ENCODE peak calls at places on chromosomes 4 and X, in five cellular contexts. K, B, M, O and R are unnamed samples.

GRCh38 chrX:276588-277171 is 4.5 kb upstream of the PLCXD1 start:
- DNase-seq in M (no peak), K (peak; percentile 80), B (peak; percentile 38), O (no peak), R (peak; percentile 65)

GRCh38 chrX:16278927-16279326 is 111.6 kb downstream of the MAGEB17 start:
- DNase-seq in B (no peak), O (no peak), K (no peak), M (peak; percentile 58), R (no peak)

GRCh38 chr4:6779667-6780565 is 2.6 kb upstream of the KIAA0232 start:
- DNase-seq in M (peak; percentile 48), K (peak; percentile 58), O (peak; percentile 29), B (no peak), R (no peak)

GRCh38 chr4:145177511-145177905 is 2.9 kb downstream of the OTUD4 start:
- DNase-seq in O (no peak), M (peak; percentile 60), B (peak; percentile 25), K (peak; percentile 67), R (peak; percentile 13)

GRCh38 chr4:54187148-54187547 is 41.9 kb upstream of the PDGFRA start:
- DNase-seq in K (no peak), O (no peak), M (no peak), B (no peak), R (no peak)

GRCh38 chrX:136260801-136261200 is 9.6 kb upstream of the MAP7D3 start:
- DNase-seq in K (peak; percentile 72), M (no peak), B (peak; percentile 69), O (no peak), R (peak; percentile 87)

GRCh38 chr4:173990879-173991231 is 292.6 kb downstream of the FBXO8 start:
- DNase-seq in M (no peak), B (no peak), K (peak; percentile 87), O (no peak), R (no peak)

GRCh38 chr4:93810340-93810992 is 18.1 kb upstream of the ATOH1 start:
- DNase-seq in B (no peak), M (no peak), K (no peak), O (no peak), R (no peak)

GRCh38 chr4:15303052-15303641 is 124.7 kb upstream of the C1QTNF7 start:
- DNase-seq in O (no peak), K (peak; percentile 96), M (no peak), B (peak; percentile 45), R (peak; percentile 82)

GRCh38 chrX:110803506-110803905 is 7.9 kb upstream of the CHRDL1 start:
- DNase-seq in O (no peak), B (peak; percentile 40), K (no peak), M (no peak), R (no peak)

GRCh38 chrX:103629295-103630170 is 758 bp downstream of the TCEAL1 start:
- DNase-seq in K (peak; percentile 76), B (peak; percentile 57), M (peak; percentile 55), O (peak; percentile 51), R (peak; percentile 75)

GRCh38 chr4:142534994-142535393 is 311.1 kb downstream of the INPP4B start:
- DNase-seq in O (no peak), K (peak; percentile 17), B (no peak), M (no peak), R (peak; percentile 91)

GRCh38 chr4:26753642-26754041 is 107.0 kb upstream of the STIM2 start:
- DNase-seq in O (no peak), K (peak; percentile 61), B (peak; percentile 84), M (no peak), R (peak; percentile 32)

GRCh38 chrX:54842638-54843037 is 35.1 kb downstream of the MAGED2 start:
- DNase-seq in M (no peak), O (no peak), K (no peak), B (no peak), R (no peak)

GRCh38 chrX:10001496-10001895 is 34.3 kb downstream of the CLDN34 start:
- DNase-seq in M (no peak), O (no peak), K (no peak), B (peak; percentile 65), R (no peak)

GRCh38 chr4:151356510-151356909 is 31.1 kb upstream of the SH3D19 start:
- DNase-seq in B (peak; percentile 12), K (peak; percentile 40), M (no peak), O (no peak), R (peak; percentile 75)

GRCh38 chr4:57158762-57159161 is 48.6 kb upstream of the IGFBP7 start:
- DNase-seq in O (no peak), B (peak; percentile 36), K (no peak), M (no peak), R (no peak)

GRCh38 chr4:65968873-65969272 is 298.6 kb upstream of the EPHA5 start:
- DNase-seq in M (no peak), K (peak; percentile 32), O (no peak), B (peak; percentile 71), R (no peak)

GRCh38 chr4:4480685-4481393 is 61.0 kb downstream of the STX18 start:
- DNase-seq in K (peak; percentile 37), O (no peak), M (no peak), B (no peak), R (no peak)

GRCh38 chrX:130402211-130402684 is 461 bp downstream of the RBMX2 start:
- DNase-seq in M (no peak), K (no peak), O (no peak), B (no peak), R (no peak)

DNA sequence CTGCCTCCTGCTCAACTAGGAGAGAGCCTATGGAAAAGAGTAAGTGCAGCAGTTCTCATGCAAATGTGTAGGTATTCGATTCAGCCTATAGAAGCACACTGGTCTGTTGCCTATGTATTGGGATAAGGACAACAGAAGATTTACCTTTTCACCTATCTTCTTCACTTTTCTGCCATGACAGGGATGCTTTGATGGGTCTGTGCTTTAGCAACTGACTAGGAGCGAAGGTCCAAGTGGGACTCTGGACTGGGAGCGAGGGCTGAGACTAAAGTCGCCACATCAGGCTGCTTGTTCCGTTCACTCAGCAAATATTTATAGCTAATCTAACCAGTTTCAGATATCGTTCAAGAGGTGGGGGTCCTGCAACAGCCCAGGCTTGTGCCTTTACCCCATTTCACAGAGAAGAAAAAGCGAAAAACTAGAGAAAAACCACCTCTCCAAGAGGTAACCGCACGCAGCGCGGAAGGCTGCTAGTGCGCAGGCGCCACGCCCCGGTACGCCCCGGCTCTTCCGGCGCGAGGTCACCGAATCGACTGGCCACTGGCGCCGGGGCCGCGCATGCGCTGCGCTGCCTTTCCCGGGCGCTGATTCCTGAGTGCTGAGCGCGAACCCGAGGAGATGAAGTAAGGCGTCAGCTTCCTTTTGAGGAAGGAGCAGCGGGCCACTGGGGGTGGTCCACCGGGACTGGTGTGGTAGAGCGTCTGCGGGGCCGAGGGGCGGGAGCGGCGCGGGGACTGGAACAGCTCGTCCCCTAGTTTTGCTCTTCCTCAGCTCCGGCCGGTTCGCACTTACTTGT is at the start of gene RBMX2:
- DNase-seq in K (peak; percentile 75), B (peak; percentile 39), O (peak; percentile 74), M (peak; percentile 87), R (peak; percentile 82)
- H3K27ac ChIP-seq in K (peak within 1 kb of the TSS; percentile 69), B (peak within 1 kb of the TSS; percentile 72), O (no peak within 1 kb of the TSS), M (peak within 1 kb of the TSS; percentile 43), R (peak within 1 kb of the TSS; percentile 21)

DNA sequence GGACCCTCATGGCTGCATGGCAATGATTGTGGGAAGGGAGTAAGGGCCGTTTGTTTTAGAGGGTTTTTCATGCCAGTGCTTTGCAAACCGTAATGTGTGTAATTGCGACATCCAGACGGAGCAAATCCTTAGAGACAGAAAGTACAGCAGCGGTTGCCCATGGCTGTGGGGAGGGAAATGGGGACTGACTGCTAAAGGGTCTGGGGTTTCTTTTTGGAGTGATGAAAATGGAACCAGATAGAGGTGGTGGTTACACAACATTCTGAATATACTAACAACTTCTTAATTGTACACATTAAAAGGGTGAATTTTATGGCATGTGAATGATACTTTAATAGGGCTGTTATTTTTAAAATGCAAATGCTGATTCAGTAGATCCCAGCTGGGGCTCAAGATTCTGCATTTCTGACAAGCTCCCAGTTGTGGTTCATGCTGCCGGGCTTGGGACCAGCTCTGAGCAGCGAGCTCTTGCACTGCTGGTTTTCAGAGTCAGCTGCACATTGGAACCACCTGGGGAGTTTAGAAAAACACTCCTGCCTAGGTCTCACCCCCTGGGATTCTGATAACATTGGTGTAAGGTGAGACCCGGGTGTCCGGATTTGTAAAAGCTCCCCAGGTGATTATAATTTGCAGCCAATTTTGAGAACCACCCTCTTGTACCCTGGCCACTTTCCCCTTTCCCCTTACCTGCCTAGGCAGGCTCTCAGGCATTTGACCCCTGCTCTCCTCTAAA is 47.7 kb downstream of the PRPS1 start:
- DNase-seq in B (no peak), K (peak; percentile 89), M (peak; percentile 94), O (no peak), R (no peak)
- H3K9ac ChIP-seq in B (peak overlapping the region; percentile 80), K (peak overlapping the region; percentile 88), M (peak overlapping the region; percentile 67), O (no peak overlapping the region), R (peak overlapping the region; percentile 91)

DNA sequence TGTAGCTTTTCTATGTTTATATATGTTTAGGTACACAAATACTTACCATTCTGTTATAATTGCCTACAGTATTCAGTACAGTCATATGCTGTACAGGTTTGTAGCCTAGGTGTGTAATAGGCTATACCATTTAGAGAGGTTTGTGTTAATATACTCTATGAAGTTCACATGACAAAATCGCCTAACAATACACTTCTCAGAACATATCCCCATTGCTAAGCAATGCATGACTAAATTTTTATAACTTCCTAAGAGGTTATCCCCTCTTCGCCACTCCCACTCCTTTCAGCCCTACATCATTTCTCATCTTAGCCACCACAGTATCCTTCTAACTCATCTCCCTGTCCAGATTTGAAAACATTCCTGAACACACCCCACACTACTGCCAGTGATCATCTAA is 83.7 kb upstream of the ZCCHC13 start:
- DNase-seq in K (no peak), O (no peak), M (no peak), B (no peak), R (no peak)
- H3K27ac ChIP-seq in K (no peak overlapping the region), O (no peak overlapping the region), M (no peak overlapping the region), B (no peak overlapping the region), R (no peak overlapping the region)

GRCh38 chr4:41161355-41161754 is 53.0 kb downstream of the APBB2 start:
- DNase-seq in B (no peak), K (no peak), O (no peak), M (no peak), R (no peak)

GRCh38 chr4:41160856-41161255 is 53.5 kb downstream of the APBB2 start:
- DNase-seq in O (no peak), M (no peak), B (peak; percentile 94), K (peak; percentile 24), R (peak; percentile 17)

GRCh38 chr4:41158756-41159155 is 55.6 kb downstream of the APBB2 start:
- DNase-seq in O (no peak), B (no peak), M (no peak), K (no peak), R (no peak)

GRCh38 chr4:41158274-41158673 is 56.1 kb downstream of the APBB2 start:
- DNase-seq in K (no peak), B (no peak), M (no peak), O (no peak), R (no peak)

GRCh38 chr4:41160010-41160789 is 54.1 kb downstream of the APBB2 start:
- DNase-seq in B (peak; percentile 99), K (peak; percentile 94), O (no peak), M (no peak), R (peak; percentile 89)
- H3K9ac ChIP-seq in B (peak overlapping the region; percentile 52), K (no peak overlapping the region), O (no peak overlapping the region), M (no peak overlapping the region), R (peak overlapping the region; percentile 56)

GRCh38 chr4:148375581-148375980 is 66.6 kb downstream of the NR3C2 start:
- DNase-seq in M (no peak), B (no peak), K (no peak), O (no peak), R (no peak)

GRCh38 chr4:148373093-148373492 is 69.1 kb downstream of the NR3C2 start:
- DNase-seq in O (no peak), M (no peak), K (no peak), B (no peak), R (no peak)

DNA sequence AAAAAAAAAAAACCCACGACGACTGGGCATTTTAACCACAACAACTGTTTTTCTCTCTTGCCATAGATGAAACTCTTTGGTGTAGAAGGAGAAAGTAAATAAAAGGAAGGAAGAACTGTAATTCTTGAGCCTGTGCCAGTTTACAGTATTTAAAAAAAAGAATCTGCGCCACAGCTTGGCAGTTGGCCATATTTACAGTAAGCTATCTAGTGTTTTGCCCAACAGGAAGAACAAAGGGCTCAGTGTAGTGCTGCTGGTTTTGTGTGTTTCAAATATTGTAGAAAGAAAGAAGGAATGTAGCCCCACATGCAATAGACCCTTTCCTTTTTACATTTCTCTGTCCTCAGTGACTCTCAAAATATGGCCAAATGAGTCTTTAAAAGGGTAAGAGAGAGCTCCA is 66.1 kb downstream of the NR3C2 start:
- DNase-seq in K (no peak), O (no peak), M (no peak), B (peak; percentile 64), R (peak; percentile 85)
- H3K27ac ChIP-seq in K (peak overlapping the region; percentile 45), O (no peak overlapping the region), M (no peak overlapping the region), B (no peak overlapping the region), R (peak overlapping the region; percentile 44)